ENCODE peak calls at places on chromosome 4, in seven cellular contexts. O is ACHN; V is stimulated activated CD8-positive, alpha-beta memory T cell treated with anti-CD3 and anti-CD28 coated beads, Interleukin-15, amount 100 ng/mL, for 48 hours; A is adipocyte; T is amniotic epithelial cell; Z is G401; C is CD4-positive, CD25-positive, alpha-beta regulatory T cell. F is an unnamed sample.

GRCh38 chr4:8391972-8392371 is 48.6 kb downstream of the ACOX3 start:
- DNase-seq in C (peak), O (peak), T (peak), Z (no peak), A (peak), V (no peak), F (peak)

GRCh38 chr4:601612-602558 is 23.5 kb upstream of the PDE6B start:
- DNase-seq in Z (no peak), A (no peak), V (no peak), C (no peak), T (no peak), O (no peak), F (no peak)

GRCh38 chr4:71765349-71765748 is 18.5 kb downstream of the GC start:
- DNase-seq in O (peak), V (no peak), T (peak), Z (no peak), C (no peak), A (peak), F (no peak)

GRCh38 chr4:75698162-75698962 is 25.2 kb upstream of the G3BP2 start:
- DNase-seq in Z (no peak), V (no peak), A (no peak), T (no peak), O (no peak), C (no peak), F (no peak)

GRCh38 chr4:166049036-166049435 is 176.0 kb downstream of the TLL1 start:
- DNase-seq in Z (no peak), T (no peak), O (no peak), V (no peak), C (no peak), A (no peak), F (no peak)

GRCh38 chr4:113057891-113058290 is 8.4 kb downstream of the ANK2 start:
- DNase-seq in V (no peak), C (no peak), O (peak), A (no peak), Z (no peak), T (no peak), F (peak)

GRCh38 chr4:44791842-44792241 is 65.5 kb upstream of the GNPDA2 start:
- DNase-seq in O (no peak), A (no peak), C (no peak), T (no peak), Z (no peak), V (no peak), F (no peak)

GRCh38 chr4:118964891-118965411 is 76.3 kb downstream of the SYNPO2 start:
- DNase-seq in Z (no peak), T (peak), O (no peak), A (peak), C (no peak), V (no peak), F (no peak)

GRCh38 chr4:182367153-182367552 is 124.0 kb downstream of the TENM3 start:
- DNase-seq in A (no peak), C (no peak), O (no peak), Z (no peak), V (no peak), T (no peak), F (no peak)

GRCh38 chr4:154124539-154125255 is 335.8 kb upstream of the SFRP2 start:
- DNase-seq in O (no peak), Z (no peak), C (no peak), V (no peak), A (peak), T (peak), F (peak)

GRCh38 chr4:47219586-47219985 is 188.2 kb downstream of the GABRB1 start:
- DNase-seq in A (no peak), V (no peak), Z (no peak), O (no peak), C (no peak), T (peak), F (no peak)

GRCh38 chr4:6935961-6936360 is 26.3 kb downstream of the TBC1D14 start:
- DNase-seq in O (no peak), A (no peak), C (no peak), V (no peak), T (no peak), Z (no peak), F (no peak)

GRCh38 chr4:175298119-175298518 is 380.0 kb downstream of the ADAM29 start:
- DNase-seq in C (no peak), T (peak), A (peak), Z (no peak), V (no peak), O (no peak), F (no peak)

GRCh38 chr4:144712775-144713174 is 66.8 kb downstream of the HHIP start:
- DNase-seq in O (no peak), T (no peak), Z (no peak), C (no peak), V (no peak), A (peak), F (no peak)

GRCh38 chr4:151436093-151436518 is 27.1 kb downstream of the FHIP1A start:
- DNase-seq in O (no peak), A (peak), C (no peak), V (no peak), T (no peak), Z (no peak), F (no peak)

GRCh38 chr4:152094851-152095700 is 334.3 kb upstream of the GATB start:
- DNase-seq in A (peak), V (no peak), C (no peak), T (peak), Z (no peak), O (no peak), F (peak)

GRCh38 chr4:149784018-149784417 is 31.6 kb downstream of the IQCM start:
- DNase-seq in C (no peak), A (no peak), O (no peak), V (no peak), Z (no peak), T (peak), F (peak)

GRCh38 chr4:180380733-180381132 is 1862.5 kb upstream of the TENM3 start:
- DNase-seq in O (peak), V (peak), Z (no peak), T (no peak), C (no peak), A (peak), F (peak)

GRCh38 chr4:1772869-1773538 is 20.1 kb upstream of the FGFR3 start:
- DNase-seq in Z (no peak), A (no peak), C (no peak), V (no peak), T (no peak), O (no peak), F (peak)

GRCh38 chr4:76830612-76831474 is 67.1 kb downstream of the SOWAHB start:
- DNase-seq in A (peak), T (peak), C (no peak), O (peak), Z (no peak), V (no peak), F (peak)

GRCh38 chr4:22515888-22516541 is at the start of gene ADGRA3:
- DNase-seq in Z (peak), V (peak), C (no peak), O (peak), T (peak), A (peak), F (peak)

GRCh38 chr4:24423670-24424069 is 160.7 kb downstream of the DHX15 start:
- DNase-seq in T (no peak), O (no peak), V (no peak), C (no peak), Z (no peak), A (no peak), F (no peak)

GRCh38 chr4:25450491-25450901 is 73.4 kb downstream of the ANAPC4 start:
- DNase-seq in Z (no peak), O (no peak), C (no peak), A (no peak), V (no peak), T (no peak), F (no peak)

GRCh38 chr4:138766332-138766731 is 249.2 kb upstream of the NOCT start:
- DNase-seq in T (no peak), A (no peak), V (no peak), O (no peak), C (no peak), Z (no peak), F (no peak)

GRCh38 chr4:8308856-8309771 is 39.6 kb downstream of the HTRA3 start:
- DNase-seq in O (no peak), Z (no peak), V (no peak), C (no peak), A (no peak), T (peak), F (no peak)

GRCh38 chr4:153483432-153484418 is 17.6 kb downstream of the TMEM131L start:
- DNase-seq in V (no peak), Z (no peak), C (no peak), O (no peak), A (no peak), T (no peak), F (no peak)

GRCh38 chr4:137623013-137623412 is 90.7 kb upstream of the PCDH18 start:
- DNase-seq in T (no peak), A (no peak), C (no peak), O (no peak), Z (no peak), V (no peak), F (no peak)

GRCh38 chr4:20984011-20984836 is 284.0 kb downstream of the PACRGL start:
- DNase-seq in V (no peak), Z (peak), C (no peak), T (no peak), A (no peak), O (no peak), F (no peak)

GRCh38 chr4:91243132-91243531 is 1060.6 kb upstream of the GRID2 start:
- DNase-seq in T (peak), Z (no peak), V (no peak), A (no peak), C (no peak), O (peak), F (peak)

GRCh38 chr4:53281438-53281837 is 84.4 kb downstream of the SCFD2 start:
- DNase-seq in Z (no peak), V (no peak), T (peak), C (no peak), O (no peak), A (peak), F (no peak)

GRCh38 chr4:20395160-20395773 is 143.6 kb downstream of the SLIT2 start:
- DNase-seq in V (no peak), Z (peak), C (no peak), A (peak), T (peak), O (peak), F (peak)

GRCh38 chr4:151408630-151409469 is at the start of gene FHIP1A:
- DNase-seq in O (peak), C (peak), A (peak), T (peak), Z (peak), V (peak), F (peak)

GRCh38 chr4:189143255-189143654 is 797.4 kb upstream of the FRG1 start:
- DNase-seq in Z (no peak), A (peak), T (peak), V (no peak), O (no peak), C (no peak), F (peak)

GRCh38 chr4:1053080-1053661 is 41.7 kb downstream of the FGFRL1 start:
- DNase-seq in V (no peak), T (no peak), C (no peak), O (no peak), Z (no peak), A (peak), F (peak)

GRCh38 chr4:165402375-165402774 is 23.6 kb downstream of the CPE start:
- DNase-seq in O (no peak), V (no peak), Z (no peak), A (no peak), T (peak), C (no peak), F (no peak)

GRCh38 chr4:8507624-8508023 is 67.0 kb downstream of the TRMT44 start:
- DNase-seq in C (no peak), V (no peak), Z (no peak), O (no peak), T (no peak), A (no peak), F (no peak)